ENCODE peak calls at places on chromosomes 11 and 22, in eight cellular contexts. U, P, A, Q, B, W, E and R are unnamed samples.

GRCh38 chr11:7612056-7612660 is 61.1 kb downstream of the CYB5R2 start:
- DNase-seq in U (no peak), P (no peak), A (no peak), Q (no peak), B (no peak), W (no peak), E (no peak), R (no peak)

GRCh38 chr22:19223110-19223509 is 44.6 kb upstream of the SLC25A1 start:
- DNase-seq in U (no peak), P (no peak), A (no peak), Q (no peak), B (no peak), W (no peak), E (no peak), R (no peak)

GRCh38 chr22:42401562-42402334 is 30.5 kb downstream of the NFAM1 start:
- DNase-seq in U (no peak), P (no peak), A (no peak), Q (no peak), B (no peak), W (no peak), E (no peak), R (no peak)

GRCh38 chr22:50476819-50477344 is 2.0 kb upstream of the SBF1 start:
- DNase-seq in U (no peak), P (no peak), A (no peak), Q (no peak), B (no peak), W (no peak), E (no peak), R (no peak)

GRCh38 chr11:12598330-12599256 is 75.6 kb upstream of the TEAD1 start:
- DNase-seq in U (no peak), P (no peak), A (no peak), Q (no peak), B (no peak), W (no peak), E (no peak), R (no peak)

GRCh38 chr11:125593113-125593761 is 585 bp downstream of the STT3A start:
- DNase-seq in U (no peak), P (peak), A (peak), Q (peak), B (peak), W (no peak), E (peak), R (peak)

GRCh38 chr11:11635456-11635855 is 13.7 kb upstream of the GALNT18 start:
- DNase-seq in U (no peak), P (no peak), A (no peak), Q (no peak), B (no peak), W (no peak), E (no peak), R (no peak)

GRCh38 chr11:116930177-116930576 is 92.8 kb upstream of the APOA1 start:
- DNase-seq in U (no peak), P (peak), A (no peak), Q (peak), B (no peak), W (no peak), E (peak), R (no peak)

GRCh38 chr11:57241311-57241972 is 4.4 kb upstream of the APLNR start:
- DNase-seq in U (no peak), P (no peak), A (no peak), Q (no peak), B (no peak), W (peak), E (no peak), R (no peak)

GRCh38 chr11:8709002-8709672 is 26.5 kb downstream of the RPL27A start:
- DNase-seq in U (no peak), P (peak), A (no peak), Q (no peak), B (no peak), W (peak), E (no peak), R (no peak)

GRCh38 chr11:269146-269890 is 8.9 kb upstream of the NLRP6 start:
- DNase-seq in U (peak), P (peak), A (no peak), Q (peak), B (no peak), W (no peak), E (peak), R (peak)

GRCh38 chr11:130068986-130069683 is 559 bp upstream of the APLP2 start:
- DNase-seq in U (no peak), P (peak), A (peak), Q (peak), B (peak), W (no peak), E (no peak), R (peak)

GRCh38 chr11:5618807-5619206 is 6.0 kb upstream of the TRIM34 start:
- DNase-seq in U (no peak), P (no peak), A (no peak), Q (no peak), B (no peak), W (no peak), E (peak), R (no peak)

GRCh38 chr11:61599968-61600710 is 19.3 kb upstream of the SYT7 start:
- DNase-seq in U (no peak), P (peak), A (no peak), Q (no peak), B (no peak), W (no peak), E (no peak), R (no peak)

GRCh38 chr11:74319139-74319538 is 7.7 kb upstream of the P4HA3 start:
- DNase-seq in U (no peak), P (no peak), A (no peak), Q (no peak), B (no peak), W (no peak), E (no peak), R (peak)

GRCh38 chr11:119480375-119481020 is 57.5 kb upstream of the THY1 start:
- DNase-seq in U (no peak), P (no peak), A (no peak), Q (no peak), B (no peak), W (no peak), E (no peak), R (no peak)

GRCh38 chr11:119478711-119479285 is 55.8 kb upstream of the THY1 start:
- DNase-seq in U (no peak), P (peak), A (no peak), Q (no peak), B (no peak), W (no peak), E (no peak), R (no peak)

GRCh38 chr11:119481021-119481666 is 58.2 kb upstream of the THY1 start:
- DNase-seq in U (peak), P (peak), A (peak), Q (peak), B (no peak), W (peak), E (peak), R (peak)

GRCh38 chr11:119481667-119482400 is 58.9 kb upstream of the THY1 start:
- DNase-seq in U (no peak), P (no peak), A (no peak), Q (no peak), B (no peak), W (no peak), E (no peak), R (no peak)

GRCh38 chr11:119479685-119480275 is 56.8 kb upstream of the THY1 start:
- DNase-seq in U (no peak), P (peak), A (peak), Q (peak), B (no peak), W (no peak), E (peak), R (no peak)
- TF ChIP-seq REST in U (no peak), P (no peak), A (no peak), Q (no peak), B (no peak), W (no peak), E (no peak), R (no peak)

DNA sequence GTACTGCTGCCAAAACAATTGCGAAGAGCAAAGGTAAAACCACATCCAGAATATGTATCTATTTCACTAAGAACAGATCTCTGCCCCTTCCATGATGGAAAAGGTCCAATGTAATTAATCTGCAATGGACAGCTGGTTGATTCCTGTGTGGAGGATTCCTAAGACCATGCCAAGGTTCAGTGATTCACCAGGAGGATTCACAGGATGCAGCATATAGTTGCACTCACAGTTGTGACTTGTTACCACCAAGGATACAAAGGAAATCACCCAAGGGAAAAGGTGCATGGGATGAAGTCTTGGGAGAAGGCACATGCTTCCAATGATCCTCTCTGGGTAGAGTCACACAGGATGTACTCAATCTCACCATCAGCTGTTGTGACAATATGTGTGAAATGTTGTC is 35.1 kb upstream of the CUL5 start:
- DNase-seq in U (no peak), P (no peak), A (no peak), Q (no peak), B (no peak), W (no peak), E (no peak), R (no peak)
- TF ChIP-seq REST in U (no peak), P (no peak), A (no peak), Q (no peak), B (no peak), W (no peak), E (no peak), R (no peak)

DNA sequence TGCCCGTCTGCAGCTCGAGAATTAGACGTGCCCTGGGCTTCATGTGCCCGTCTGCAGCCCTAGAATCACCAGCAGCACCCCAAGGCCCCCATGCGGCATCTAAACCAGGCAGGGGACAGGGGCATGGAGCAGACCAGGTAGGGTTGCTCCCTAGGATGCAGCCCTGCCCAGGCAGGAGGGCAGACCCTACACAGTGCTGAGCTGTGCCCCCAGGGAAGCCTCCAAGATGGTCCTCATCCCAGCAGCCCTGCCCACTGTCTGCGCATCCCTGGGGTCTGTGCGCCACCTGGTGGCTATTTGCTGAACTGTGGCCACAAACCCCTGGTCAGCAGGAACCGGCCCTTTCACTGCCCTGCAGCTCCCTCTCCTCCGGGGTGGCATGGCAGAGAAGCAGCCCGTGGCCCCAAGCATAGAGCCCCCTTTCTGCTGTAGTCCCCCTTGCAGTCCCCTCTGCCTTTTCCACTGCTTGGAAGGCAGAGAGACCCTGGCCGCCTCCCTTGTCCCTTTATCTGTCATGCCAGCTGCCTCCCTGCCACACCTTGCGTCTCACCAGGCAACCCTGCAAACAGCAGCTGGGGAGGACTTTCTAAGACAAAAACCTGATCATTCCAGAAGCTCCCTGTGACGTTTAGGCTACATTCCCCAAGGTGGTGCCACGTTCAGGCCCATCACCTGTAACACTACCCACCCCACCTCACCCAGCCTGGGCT is 86.6 kb downstream of the KCNQ1 start:
- DNase-seq in U (no peak), P (peak), A (peak), Q (peak), B (peak), W (peak), E (peak), R (peak)
- TF ChIP-seq REST in U (no peak), P (no peak), A (no peak), Q (no peak), B (no peak), W (no peak), E (no peak), R (no peak)

GRCh38 chr11:45485070-45485716 is 180.2 kb downstream of the CHST1 start:
- DNase-seq in U (no peak), P (peak), A (peak), Q (no peak), B (peak), W (no peak), E (peak), R (no peak)
- TF ChIP-seq REST in U (no peak), P (no peak), A (no peak), Q (no peak), B (no peak), W (no peak), E (no peak), R (no peak)

GRCh38 chr22:22156716-22157499 is 87.7 kb upstream of the VPREB1 start:
- DNase-seq in U (peak), P (peak), A (peak), Q (peak), B (peak), W (peak), E (peak), R (no peak)
- TF ChIP-seq REST in U (no peak), P (no peak), A (no peak), Q (no peak), B (no peak), W (no peak), E (no peak), R (no peak)

DNA sequence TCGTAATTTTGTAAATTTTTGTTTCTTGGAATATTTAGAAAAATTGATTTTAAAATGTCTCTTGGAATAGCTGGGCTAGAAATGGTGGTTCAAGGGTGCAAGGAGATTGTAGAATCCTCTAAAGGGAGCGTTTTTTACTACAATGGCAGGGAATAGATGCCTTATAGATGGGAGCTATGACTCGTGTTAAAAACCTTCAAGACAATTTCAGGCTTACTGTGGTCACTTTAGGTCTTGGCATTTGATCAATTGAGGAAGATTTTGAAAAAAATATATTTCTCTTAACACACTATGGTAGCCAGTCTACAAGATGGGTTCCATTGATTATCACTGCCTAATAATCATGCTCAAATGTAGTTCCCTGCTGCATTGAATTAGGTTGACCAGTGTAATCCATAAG is 25.0 kb downstream of the METTL15 start:
- DNase-seq in U (no peak), P (no peak), A (no peak), Q (no peak), B (no peak), W (no peak), E (no peak), R (no peak)
- TF ChIP-seq REST in U (no peak), P (no peak), A (no peak), Q (no peak), B (no peak), W (no peak), E (no peak), R (no peak)

GRCh38 chr11:73308003-73308962 is at the start of gene ARHGEF17:
- DNase-seq in U (no peak), P (peak), A (peak), Q (peak), B (peak), W (peak), E (peak), R (no peak)
- TF ChIP-seq REST in U (no peak), P (no peak), A (no peak), Q (peak), B (no peak), W (no peak), E (no peak), R (no peak)

GRCh38 chr11:2207773-2208621 is 36.4 kb upstream of the TH start:
- DNase-seq in U (no peak), P (no peak), A (no peak), Q (no peak), B (no peak), W (peak), E (no peak), R (no peak)
- TF ChIP-seq REST in U (no peak), P (no peak), A (no peak), Q (no peak), B (no peak), W (no peak), E (no peak), R (no peak)

GRCh38 chr11:114195981-114196731 is 100.0 kb upstream of the NNMT start:
- DNase-seq in U (no peak), P (no peak), A (no peak), Q (no peak), B (no peak), W (no peak), E (no peak), R (no peak)
- TF ChIP-seq REST in U (no peak), P (no peak), A (no peak), Q (no peak), B (no peak), W (no peak), E (no peak), R (no peak)